ENCODE peak calls at places on chromosomes 5 and 9, in six cellular contexts. L is ACHN; W is tibial artery; A is MCF 10A; P is stimulated activated CD4-positive, alpha-beta T cell treated with anti-CD3 and anti-CD28 coated beads, Interleukin-4, amount 100 ng/mL, for 4 hours; R is neural crest cell. Z is an unnamed sample.

GRCh38 chr5:160685219-160685618 is 166.8 kb downstream of the ATP10B start:
- DNase-seq in A (no peak), L (no peak), R (no peak), W (no peak), P (no peak), Z (peak)

GRCh38 chr5:157312492-157312891 is 46.6 kb downstream of the CYFIP2 start:
- DNase-seq in L (peak), P (peak), R (peak), W (no peak), A (peak), Z (peak)

GRCh38 chr5:53109041-53109435 is 519 bp downstream of the MOCS2 start:
- DNase-seq in P (no peak), R (no peak), W (no peak), A (peak), L (peak), Z (no peak)

GRCh38 chr5:140795259-140795641 is 598 bp downstream of the PCDHA2 start:
- DNase-seq in A (no peak), R (no peak), L (no peak), W (no peak), P (no peak), Z (no peak)

GRCh38 chr5:126941403-126941802 is 89.0 kb downstream of the MARCHF3 start:
- DNase-seq in R (no peak), A (no peak), W (no peak), L (no peak), P (no peak), Z (no peak)

GRCh38 chr9:134655101-134655500 is 13.5 kb downstream of the COL5A1 start:
- DNase-seq in W (no peak), A (no peak), P (no peak), L (no peak), R (no peak), Z (no peak)

GRCh38 chr5:58009754-58010153 is 450.1 kb downstream of the PLK2 start:
- DNase-seq in A (no peak), L (no peak), R (no peak), W (no peak), P (no peak), Z (no peak)

GRCh38 chr5:54390015-54390414 is 65.5 kb upstream of the HSPB3 start:
- DNase-seq in L (peak), W (no peak), R (no peak), P (no peak), A (peak), Z (peak)

GRCh38 chr5:35851282-35851681 is 5.4 kb upstream of the IL7R start:
- DNase-seq in R (no peak), P (no peak), W (no peak), L (no peak), A (peak), Z (no peak)

GRCh38 chr9:110912701-110913291 is 125.5 kb downstream of the LPAR1 start:
- DNase-seq in R (no peak), A (peak), W (no peak), L (no peak), P (no peak), Z (no peak)

GRCh38 chr9:14307989-14308750 is 5.8 kb downstream of the NFIB start:
- DNase-seq in L (peak), R (no peak), P (no peak), W (no peak), A (no peak), Z (no peak)

GRCh38 chr5:115423541-115423940 is 121.0 kb downstream of the FEM1C start:
- DNase-seq in W (peak), A (peak), R (no peak), P (no peak), L (no peak), Z (peak)

GRCh38 chr9:36189978-36190377 is 743 bp upstream of the CLTA start:
- DNase-seq in L (peak), A (no peak), W (no peak), P (no peak), R (no peak), Z (peak)

GRCh38 chr9:106621299-106621920 is 241.6 kb upstream of the ZNF462 start:
- DNase-seq in R (peak), A (no peak), W (no peak), L (no peak), P (no peak), Z (no peak)

GRCh38 chr9:135216666-135217431 is 129.4 kb downstream of the OLFM1 start:
- DNase-seq in P (no peak), L (no peak), W (peak), A (no peak), R (no peak), Z (no peak)

GRCh38 chr5:13957032-13957645 is 12.7 kb upstream of the DNAH5 start:
- DNase-seq in P (no peak), A (peak), W (no peak), L (peak), R (peak), Z (no peak)

GRCh38 chr9:21605489-21605931 is 123.4 kb upstream of the IFNE start:
- DNase-seq in W (no peak), A (peak), P (no peak), L (no peak), R (no peak), Z (no peak)

GRCh38 chr9:79621916-79622575 is 50.3 kb downstream of the TLE4 start:
- DNase-seq in L (no peak), P (no peak), R (no peak), A (no peak), W (no peak), Z (no peak)

GRCh38 chr5:55205001-55205400 is 22.1 kb downstream of the MCIDAS start:
- DNase-seq in A (peak), P (no peak), W (no peak), R (no peak), L (no peak), Z (no peak)

GRCh38 chr9:27194401-27195091 is 85.5 kb downstream of the TEK start:
- DNase-seq in R (no peak), L (peak), W (no peak), P (no peak), A (peak), Z (no peak)

GRCh38 chr5:67196537-67197059 is at the start of gene CD180:
- DNase-seq in P (no peak), L (no peak), R (no peak), W (no peak), A (no peak), Z (no peak)

GRCh38 chr5:30392897-30393296 is 800.6 kb upstream of the CDH6 start:
- DNase-seq in L (no peak), R (no peak), P (no peak), A (no peak), W (no peak), Z (no peak)

GRCh38 chr9:113712053-113712452 is 164.1 kb upstream of the ZNF618 start:
- DNase-seq in P (no peak), L (no peak), A (peak), W (no peak), R (no peak), Z (no peak)

GRCh38 chr9:7961076-7961475 is 161.5 kb upstream of the DMAC1 start:
- DNase-seq in R (no peak), W (no peak), P (no peak), A (no peak), L (no peak), Z (no peak)

GRCh38 chr9:128553695-128554094 is 1.3 kb downstream of the SPTAN1 start:
- DNase-seq in L (peak), P (no peak), R (no peak), W (no peak), A (peak), Z (no peak)

GRCh38 chr9:908806-909205 is 67.3 kb downstream of the DMRT1 start:
- DNase-seq in W (no peak), R (no peak), A (no peak), L (no peak), P (no peak), Z (no peak)

GRCh38 chr5:141121563-141121962 is at the start of gene PCDHB4:
- DNase-seq in W (no peak), A (peak), P (no peak), R (no peak), L (no peak), Z (no peak)

GRCh38 chr9:77648458-77649108 is 461 bp upstream of the GNA14 start:
- DNase-seq in W (peak), P (no peak), R (no peak), A (no peak), L (peak), Z (peak)

GRCh38 chr5:93995126-93995621 is 253.8 kb upstream of the POU5F2 start:
- DNase-seq in P (no peak), W (no peak), A (peak), R (no peak), L (no peak), Z (no peak)

GRCh38 chr5:160199410-160199911 is 29.8 kb upstream of the FABP6 start:
- DNase-seq in P (peak), L (peak), R (peak), A (peak), W (peak), Z (peak)

GRCh38 chr9:115653231-115653630 is 500.4 kb upstream of the PAPPA start:
- DNase-seq in R (no peak), L (no peak), P (no peak), A (no peak), W (no peak), Z (no peak)

GRCh38 chr5:107658528-107658927 is 12.2 kb downstream of the EFNA5 start:
- DNase-seq in A (no peak), W (no peak), P (no peak), R (no peak), L (no peak), Z (no peak)

GRCh38 chr9:33942471-33943083 is 106.1 kb downstream of the UBAP2 start:
- DNase-seq in R (no peak), P (no peak), W (no peak), L (peak), A (peak), Z (no peak)

GRCh38 chr9:70954126-70954525 is 167.3 kb downstream of the TRPM3 start:
- DNase-seq in R (no peak), P (no peak), L (peak), W (no peak), A (peak), Z (no peak)

GRCh38 chr5:2353211-2353610 is 398.3 kb downstream of the IRX2 start:
- DNase-seq in R (no peak), L (no peak), A (no peak), W (no peak), P (no peak), Z (no peak)

Z was measured in left colon.